ENCODE peak calls at places on chromosomes 3 and 15, in ten cellular contexts. G, S, K, Y, W, U, M, H, B and R are unnamed samples.

GRCh38 chr3:61802772-61803171 is 241.4 kb downstream of the PTPRG start:
- DNase-seq in G (no peak), S (no peak), K (no peak), Y (no peak), W (no peak), U (no peak), M (no peak), H (no peak), B (no peak), R (no peak)

GRCh38 chr15:67821784-67822451 is 3.4 kb upstream of the SKOR1 start:
- DNase-seq in G (no peak), S (no peak), K (no peak), Y (no peak), W (no peak), U (no peak), M (no peak), H (no peak), B (no peak), R (no peak)

GRCh38 chr3:61358364-61358763 is 107.1 kb upstream of the FHIT start:
- DNase-seq in G (peak), S (no peak), K (peak), Y (peak), W (peak), U (peak), M (peak), H (no peak), B (no peak), R (no peak)

GRCh38 chr3:78858165-78858564 is 909.6 kb downstream of the ROBO1 start:
- DNase-seq in G (no peak), S (no peak), K (no peak), Y (no peak), W (no peak), U (no peak), M (no peak), H (peak), B (no peak), R (no peak)

GRCh38 chr3:50562866-50563265 is 4.7 kb downstream of the C3orf18 start:
- DNase-seq in G (no peak), S (no peak), K (no peak), Y (no peak), W (no peak), U (peak), M (no peak), H (peak), B (no peak), R (no peak)

GRCh38 chr3:98730338-98730737 is 32.8 kb upstream of the ST3GAL6 start:
- DNase-seq in G (no peak), S (no peak), K (peak), Y (no peak), W (no peak), U (peak), M (no peak), H (no peak), B (no peak), R (no peak)

GRCh38 chr3:66083096-66083960 is 44.6 kb upstream of the MAGI1 start:
- DNase-seq in G (no peak), S (no peak), K (no peak), Y (no peak), W (no peak), U (no peak), M (no peak), H (no peak), B (no peak), R (no peak)

GRCh38 chr3:187987919-187988318 is 166.0 kb upstream of the LPP start:
- DNase-seq in G (no peak), S (no peak), K (no peak), Y (no peak), W (no peak), U (no peak), M (no peak), H (no peak), B (no peak), R (no peak)

GRCh38 chr15:60875681-60876080 is 353.4 kb downstream of the RORA start:
- DNase-seq in G (no peak), S (no peak), K (no peak), Y (no peak), W (no peak), U (no peak), M (no peak), H (no peak), B (no peak), R (no peak)

GRCh38 chr15:63035977-63036376 is 6.6 kb upstream of the TPM1 start:
- DNase-seq in G (no peak), S (no peak), K (no peak), Y (no peak), W (no peak), U (no peak), M (no peak), H (no peak), B (no peak), R (no peak)
- TF ChIP-seq CTCF in G (no peak), S (no peak), K (no peak), Y (no peak), W (no peak), U (peak), M (no peak), H (no peak), B (no peak), R (no peak)

GRCh38 chr3:94114667-94115066 is 51.8 kb downstream of the NSUN3 start:
- DNase-seq in G (no peak), S (no peak), K (no peak), Y (no peak), W (no peak), U (no peak), M (no peak), H (no peak), B (no peak), R (no peak)

GRCh38 chr3:94110854-94111253 is 48.0 kb downstream of the NSUN3 start:
- DNase-seq in G (no peak), S (no peak), K (no peak), Y (no peak), W (no peak), U (no peak), M (no peak), H (no peak), B (no peak), R (no peak)

GRCh38 chr3:94117729-94118128 is 54.9 kb downstream of the NSUN3 start:
- DNase-seq in G (no peak), S (no peak), K (no peak), Y (no peak), W (no peak), U (no peak), M (no peak), H (no peak), B (no peak), R (no peak)

GRCh38 chr3:94118390-94118789 is 55.5 kb downstream of the NSUN3 start:
- DNase-seq in G (no peak), S (no peak), K (no peak), Y (no peak), W (no peak), U (no peak), M (no peak), H (no peak), B (no peak), R (no peak)

DNA sequence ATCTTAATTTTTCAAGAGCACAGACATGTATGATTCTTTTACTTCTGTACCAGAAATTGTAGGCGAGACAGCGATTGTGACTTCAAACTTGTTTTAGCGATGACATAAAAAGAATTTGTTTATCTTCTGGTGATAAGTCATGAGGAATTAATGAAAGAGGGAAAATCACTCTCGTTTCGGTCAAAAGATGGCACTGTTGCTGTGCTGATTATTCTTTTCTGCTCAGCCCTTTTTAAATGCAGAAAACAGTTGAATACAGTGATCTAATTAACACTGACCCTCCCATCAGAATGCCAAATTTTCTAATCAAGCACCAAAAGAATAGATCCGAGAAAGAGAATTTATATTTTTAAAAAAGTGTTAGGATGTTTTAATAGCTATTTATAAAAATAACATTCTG is 52.6 kb downstream of the NSUN3 start:
- DNase-seq in G (no peak), S (peak), K (no peak), Y (no peak), W (peak), U (peak), M (no peak), H (peak), B (peak), R (no peak)
- TF ChIP-seq CTCF in G (peak), S (peak), K (no peak), Y (peak), W (peak), U (peak), M (no peak), H (peak), B (no peak), R (no peak)

DNA sequence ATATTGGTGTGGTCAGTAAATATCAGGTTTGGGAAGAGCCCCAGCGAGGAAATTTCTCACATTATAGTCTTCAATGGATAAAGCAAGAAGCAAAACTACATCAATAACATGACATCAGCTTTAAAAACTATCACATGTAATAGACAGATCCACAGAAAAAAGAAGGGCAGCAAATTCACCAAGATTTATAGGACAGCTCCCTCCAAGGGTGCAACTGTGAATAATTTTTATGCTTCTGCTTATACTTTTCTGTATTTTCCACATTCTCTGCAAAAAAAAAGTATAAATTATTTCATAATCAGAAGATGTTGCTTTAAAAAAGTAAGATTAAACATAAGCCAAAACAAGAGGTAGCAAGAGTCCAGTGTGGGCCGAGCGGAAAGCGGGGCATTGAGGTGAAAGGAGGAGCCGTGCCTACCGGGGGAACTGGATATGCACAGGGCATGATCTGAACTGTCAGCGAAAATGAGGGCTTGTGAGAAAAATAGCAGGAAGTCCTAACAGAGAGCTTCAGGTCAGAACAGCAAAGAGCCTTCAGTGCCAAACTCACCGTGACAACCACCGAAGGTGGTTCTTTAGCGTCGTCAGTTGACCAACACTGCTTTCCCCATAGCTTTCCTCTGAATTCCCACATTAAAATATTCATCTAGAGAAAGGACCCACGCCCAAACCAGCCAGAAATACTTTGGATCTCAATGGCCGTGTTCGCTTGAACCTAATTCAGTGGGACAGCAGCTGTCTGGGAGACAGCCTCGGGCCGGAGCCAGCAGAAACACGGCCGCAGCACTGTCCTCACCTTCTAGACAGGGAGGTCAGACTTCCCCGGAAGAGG is 59.9 kb downstream of the FAM174B start:
- DNase-seq in G (peak), S (no peak), K (no peak), Y (no peak), W (peak), U (no peak), M (no peak), H (no peak), B (no peak), R (no peak)
- TF ChIP-seq CTCF in G (no peak), S (no peak), K (no peak), Y (no peak), W (no peak), U (no peak), M (no peak), H (no peak), B (no peak), R (no peak)

GRCh38 chr3:15377961-15378791 is 45.8 kb upstream of the SH3BP5 start:
- DNase-seq in G (peak), S (peak), K (peak), Y (peak), W (peak), U (peak), M (peak), H (peak), B (peak), R (peak)

GRCh38 chr3:15386352-15386751 is 41.0 kb downstream of the METTL6 start:
- DNase-seq in G (no peak), S (no peak), K (no peak), Y (no peak), W (no peak), U (no peak), M (no peak), H (no peak), B (no peak), R (no peak)

GRCh38 chr3:15382405-15382923 is 44.9 kb downstream of the METTL6 start:
- DNase-seq in G (no peak), S (no peak), K (no peak), Y (no peak), W (no peak), U (no peak), M (no peak), H (no peak), B (no peak), R (no peak)

GRCh38 chr3:15384510-15385237 is 42.7 kb downstream of the METTL6 start:
- DNase-seq in G (no peak), S (no peak), K (peak), Y (no peak), W (no peak), U (no peak), M (no peak), H (no peak), B (no peak), R (no peak)

DNA sequence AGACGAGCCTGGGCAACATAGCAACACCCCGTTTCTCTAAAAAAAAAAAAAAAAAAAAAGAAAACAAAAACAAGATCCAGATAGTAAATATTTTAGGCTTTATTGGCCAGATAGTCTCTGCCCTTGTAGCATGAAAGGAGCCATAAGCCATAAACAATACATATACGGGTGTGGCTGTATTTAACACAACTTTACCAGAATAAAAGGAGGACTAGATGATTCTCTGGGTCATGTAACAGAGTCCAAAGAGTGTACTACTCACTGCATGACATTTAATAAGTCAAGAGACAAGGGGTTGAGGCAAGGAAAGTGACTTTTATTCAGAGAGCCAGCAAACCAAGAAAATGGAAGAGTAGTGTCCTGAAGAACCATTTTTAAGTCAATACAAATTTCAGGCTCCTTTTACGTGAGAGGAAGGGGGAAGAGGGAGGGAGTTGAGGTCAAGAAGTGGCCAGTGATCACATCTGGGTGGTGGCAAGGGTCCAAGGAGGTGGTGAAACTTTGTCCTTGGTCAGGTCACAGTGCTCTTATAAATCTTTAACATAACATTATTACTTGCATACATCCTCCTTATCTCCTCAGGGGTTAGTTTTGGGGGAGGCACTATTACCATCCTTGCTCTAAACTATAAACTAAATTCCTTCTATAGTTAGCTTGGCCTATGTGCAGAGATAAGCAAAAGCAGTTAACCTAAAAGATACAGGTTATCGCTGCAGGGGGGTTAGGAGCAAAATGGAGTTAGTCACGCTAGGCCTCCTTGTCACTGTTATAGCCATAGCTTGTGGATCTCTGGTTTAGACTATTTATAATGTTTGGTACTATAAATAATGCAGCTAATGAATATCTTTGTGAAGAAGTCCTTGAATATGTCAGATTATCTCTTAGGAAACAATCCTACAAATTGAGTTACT is 46.1 kb downstream of the METTL6 start:
- DNase-seq in G (no peak), S (no peak), K (no peak), Y (no peak), W (no peak), U (no peak), M (no peak), H (no peak), B (no peak), R (no peak)
- TF ChIP-seq CTCF in G (no peak), S (no peak), K (no peak), Y (no peak), W (no peak), U (no peak), M (no peak), H (no peak), B (no peak), R (no peak)

GRCh38 chr3:67863869-67864268 is 209.5 kb upstream of the SUCLG2 start:
- DNase-seq in G (no peak), S (no peak), K (no peak), Y (no peak), W (no peak), U (no peak), M (no peak), H (peak), B (peak), R (no peak)
- TF ChIP-seq CTCF in G (no peak), S (peak), K (peak), Y (no peak), W (no peak), U (peak), M (no peak), H (peak), B (peak), R (peak)

GRCh38 chr15:88255496-88256171 is 905 bp downstream of the NTRK3 start:
- DNase-seq in G (peak), S (peak), K (no peak), Y (peak), W (peak), U (peak), M (peak), H (peak), B (peak), R (peak)

GRCh38 chr15:88255109-88255495 is 1.4 kb downstream of the NTRK3 start:
- DNase-seq in G (no peak), S (no peak), K (no peak), Y (peak), W (no peak), U (no peak), M (no peak), H (no peak), B (no peak), R (no peak)

GRCh38 chr15:88257311-88257901 is 867 bp upstream of the NTRK3 start:
- DNase-seq in G (no peak), S (no peak), K (no peak), Y (peak), W (no peak), U (no peak), M (no peak), H (no peak), B (peak), R (no peak)

GRCh38 chr15:88256261-88257230 is at the start of gene NTRK3:
- DNase-seq in G (peak), S (peak), K (no peak), Y (peak), W (peak), U (peak), M (no peak), H (no peak), B (peak), R (no peak)

GRCh38 chr15:88258021-88258641 is 1.6 kb upstream of the NTRK3 start:
- DNase-seq in G (no peak), S (no peak), K (no peak), Y (peak), W (no peak), U (peak), M (peak), H (no peak), B (peak), R (no peak)
- TF ChIP-seq CTCF in G (no peak), S (peak), K (peak), Y (peak), W (peak), U (peak), M (no peak), H (no peak), B (peak), R (no peak)

DNA sequence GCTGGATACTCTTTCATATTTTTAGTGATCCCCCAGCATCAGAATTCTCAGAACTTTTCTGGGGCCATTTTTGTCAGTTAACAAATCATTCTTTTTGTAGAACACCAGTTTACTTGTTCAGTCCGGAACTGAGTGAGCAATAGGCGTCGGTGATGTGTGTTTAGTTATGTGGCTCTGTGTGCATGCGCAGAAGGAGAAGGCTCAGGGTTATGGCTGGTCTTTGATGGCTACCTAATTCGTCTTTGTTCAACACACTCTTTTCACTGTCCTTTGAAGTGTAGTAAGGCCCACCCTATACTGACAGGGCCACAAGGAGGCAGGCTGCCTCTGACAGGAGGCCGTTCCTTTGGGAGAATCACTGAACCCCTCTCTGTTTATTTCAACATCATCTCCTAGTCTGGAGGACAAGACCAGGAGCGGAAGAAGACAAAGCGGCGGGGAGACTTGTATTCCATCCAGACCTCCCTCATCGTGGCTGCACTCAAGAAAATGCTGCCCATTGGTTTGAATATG is 158.2 kb upstream of the CHRM5 start:
- DNase-seq in G (no peak), S (no peak), K (no peak), Y (no peak), W (no peak), U (no peak), M (no peak), H (peak), B (no peak), R (no peak)
- TF ChIP-seq CTCF in G (no peak), S (no peak), K (no peak), Y (no peak), W (no peak), U (no peak), M (no peak), H (peak), B (no peak), R (no peak)

GRCh38 chr3:30970183-30970582 is 75.7 kb upstream of the GADL1 start:
- DNase-seq in G (no peak), S (no peak), K (no peak), Y (no peak), W (no peak), U (peak), M (no peak), H (no peak), B (no peak), R (no peak)
- TF ChIP-seq CTCF in G (no peak), S (no peak), K (no peak), Y (no peak), W (no peak), U (peak), M (no peak), H (peak), B (no peak), R (no peak)